ENCODE peak calls at places on chromosomes 1 and 21, in eight cellular contexts. R, V, T, F, L, Y, P and U are unnamed samples.

GRCh38 chr1:109783436-109783835 is 19.7 kb upstream of the EPS8L3 start:
- DNase-seq in Y (peak; percentile 72), T (peak; percentile 52), R (no peak), F (peak; percentile 78), L (no peak), V (peak; percentile 36), P (no peak), U (no peak)

GRCh38 chr1:211493865-211494653 is 2.1 kb upstream of the RD3 start:
- DNase-seq in Y (no peak), T (no peak), V (no peak), F (no peak), R (no peak), L (no peak), P (no peak), U (no peak)

GRCh38 chr21:28754127-28754611 is 238.5 kb downstream of the LTN1 start:
- DNase-seq in F (peak; percentile 98), L (no peak), R (no peak), Y (peak; percentile 94), T (no peak), V (peak; percentile 15), P (peak; percentile 38), U (no peak)

GRCh38 chr1:86018311-86018923 is 138.2 kb downstream of the COL24A1 start:
- DNase-seq in V (no peak), R (peak; percentile 35), F (peak; percentile 45), L (peak; percentile 19), Y (peak; percentile 44), P (no peak), T (peak; percentile 54), U (peak; percentile 31)

GRCh38 chr1:243740255-243740999 is 109.6 kb downstream of the AKT3 start:
- DNase-seq in V (no peak), F (peak; percentile 55), Y (no peak), P (no peak), R (no peak), T (no peak), L (no peak), U (no peak)

GRCh38 chr1:38994196-38994595 is 3.1 kb downstream of the AKIRIN1 start:
- DNase-seq in T (no peak), V (no peak), L (no peak), P (no peak), Y (peak; percentile 64), F (no peak), R (no peak), U (no peak)

GRCh38 chr1:96596226-96596625 is 125.4 kb upstream of the PTBP2 start:
- DNase-seq in V (peak; percentile 26), Y (peak; percentile 31), T (peak; percentile 8), L (peak; percentile 32), F (peak; percentile 59), P (no peak), R (peak; percentile 61), U (peak; percentile 41)

GRCh38 chr1:161439280-161440232 is 65.7 kb upstream of the FCGR2A start:
- DNase-seq in V (peak; percentile 25), T (no peak), R (no peak), Y (no peak), P (no peak), L (peak; percentile 25), F (peak; percentile 22), U (peak; percentile 28)

GRCh38 chr1:230144765-230145504 is 77.9 kb downstream of the GALNT2 start:
- DNase-seq in T (no peak), L (peak; percentile 49), P (no peak), F (no peak), Y (no peak), R (no peak), V (no peak), U (no peak)

GRCh38 chr1:200224315-200224714 is 185.5 kb downstream of the ZNF281 start:
- DNase-seq in V (no peak), F (no peak), T (no peak), L (no peak), R (no peak), Y (peak; percentile 21), P (no peak), U (no peak)

GRCh38 chr1:3106216-3106615 is 37.2 kb downstream of the PRDM16 start:
- DNase-seq in T (no peak), L (no peak), P (no peak), V (no peak), R (no peak), F (no peak), Y (no peak), U (no peak)

GRCh38 chr1:215539803-215540575 is 27.1 kb upstream of the KCTD3 start:
- DNase-seq in R (no peak), P (no peak), T (no peak), Y (peak; percentile 10), V (peak; percentile 76), F (peak; percentile 34), L (no peak), U (no peak)

GRCh38 chr1:89545264-89546038 is 20.8 kb downstream of the LRRC8B start:
- DNase-seq in P (no peak), F (peak; percentile 72), T (no peak), V (no peak), Y (no peak), R (no peak), L (peak; percentile 77), U (no peak)

GRCh38 chr1:242524571-242525359 is at the start of gene PLD5:
- DNase-seq in V (peak; percentile 17), P (no peak), R (peak; percentile 31), Y (no peak), F (peak; percentile 2), L (peak; percentile 41), T (no peak), U (peak; percentile 18)

GRCh38 chr1:116433283-116434257 is 60.5 kb downstream of the ATP1A1 start:
- DNase-seq in Y (peak; percentile 4), R (no peak), L (peak; percentile 67), V (no peak), F (peak; percentile 53), P (no peak), T (no peak), U (no peak)

GRCh38 chr1:62271932-62272728 is 47.1 kb downstream of the KANK4 start:
- DNase-seq in P (no peak), F (no peak), L (no peak), Y (no peak), T (no peak), R (peak; percentile 28), V (peak; percentile 16), U (no peak)

GRCh38 chr1:10724948-10725852 is 71.2 kb downstream of the CASZ1 start:
- DNase-seq in F (peak; percentile 49), L (no peak), R (no peak), P (peak; percentile 60), V (no peak), Y (peak; percentile 52), T (no peak), U (no peak)

DNA sequence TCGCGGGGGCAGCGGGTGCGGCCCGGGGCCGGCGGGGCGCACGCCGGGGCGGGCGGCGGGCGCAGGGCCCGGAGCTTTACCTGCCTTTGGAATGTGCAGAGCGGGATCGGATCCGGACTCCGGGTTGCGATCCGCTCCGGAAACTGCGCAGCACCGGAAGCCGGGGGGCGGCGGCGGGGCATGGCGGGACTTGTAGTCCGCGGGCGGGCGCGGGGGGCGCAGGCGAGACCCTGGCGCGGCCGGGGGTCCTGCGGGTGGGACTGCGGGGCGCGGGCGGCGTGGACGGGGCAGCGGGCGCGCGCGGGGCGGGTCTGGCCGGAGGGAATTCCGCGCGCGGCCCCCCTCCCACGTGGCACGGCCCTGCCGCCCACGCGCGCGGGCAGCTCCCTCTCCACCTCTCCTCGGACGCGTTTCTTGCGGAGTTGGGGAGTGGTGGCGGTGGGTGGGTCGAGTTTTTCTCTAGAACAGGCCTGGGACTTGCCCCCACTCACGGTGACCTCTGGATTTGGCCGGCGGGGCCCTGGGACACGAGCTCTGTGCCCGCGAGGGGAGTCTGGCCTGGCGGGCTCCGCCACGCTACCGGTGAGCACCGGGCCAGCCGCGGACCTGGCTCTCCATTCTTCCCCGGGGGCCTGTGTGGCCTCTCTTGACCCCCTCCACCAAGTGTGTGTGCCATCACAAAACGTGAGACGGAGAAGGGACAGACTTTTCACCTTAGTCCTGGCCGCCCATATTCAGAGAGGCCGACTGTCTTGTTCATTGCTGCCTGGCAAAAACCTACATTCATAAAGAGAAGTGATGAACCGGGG is at the start of gene PRDM15:
- DNase-seq in T (no peak), V (peak; percentile 78), P (peak; percentile 81), R (peak; percentile 84), Y (peak; percentile 81), F (peak; percentile 90), L (peak; percentile 92), U (peak; percentile 79)
- TF ChIP-seq CTCF in T (no peak), V (no peak), P (no peak), R (no peak), Y (no peak), F (no peak), L (no peak), U (no peak)

GRCh38 chr21:36879827-36880226 is 86.6 kb downstream of the HLCS start:
- DNase-seq in P (no peak), R (no peak), F (no peak), L (no peak), V (no peak), T (no peak), Y (no peak), U (no peak)
- TF ChIP-seq CTCF in P (no peak), R (no peak), F (no peak), L (no peak), V (no peak), T (no peak), Y (no peak), U (no peak)

GRCh38 chr21:40839551-40839950 is 7.4 kb downstream of the DSCAM start:
- DNase-seq in T (no peak), L (no peak), Y (no peak), P (no peak), V (no peak), F (no peak), R (no peak), U (no peak)

GRCh38 chr21:40844935-40845334 is 2.0 kb downstream of the DSCAM start:
- DNase-seq in F (no peak), T (no peak), R (no peak), L (no peak), Y (no peak), P (no peak), V (no peak), U (no peak)

GRCh38 chr21:40840441-40840840 is 6.5 kb downstream of the DSCAM start:
- DNase-seq in Y (no peak), R (no peak), P (no peak), L (no peak), F (no peak), V (no peak), T (no peak), U (no peak)

GRCh38 chr21:40842197-40842552 is 4.8 kb downstream of the DSCAM start:
- DNase-seq in V (no peak), T (no peak), P (no peak), R (no peak), F (no peak), L (no peak), Y (no peak), U (no peak)

GRCh38 chr21:40841524-40842196 is 5.3 kb downstream of the DSCAM start:
- DNase-seq in L (no peak), V (peak; percentile 17), R (peak; percentile 63), T (no peak), F (no peak), P (no peak), Y (no peak), U (peak; percentile 57)
- TF ChIP-seq CTCF in L (peak; percentile 37), V (peak; percentile 40), R (peak; percentile 21), T (peak; percentile 76), F (no peak), P (no peak), Y (no peak), U (peak; percentile 71)

DNA sequence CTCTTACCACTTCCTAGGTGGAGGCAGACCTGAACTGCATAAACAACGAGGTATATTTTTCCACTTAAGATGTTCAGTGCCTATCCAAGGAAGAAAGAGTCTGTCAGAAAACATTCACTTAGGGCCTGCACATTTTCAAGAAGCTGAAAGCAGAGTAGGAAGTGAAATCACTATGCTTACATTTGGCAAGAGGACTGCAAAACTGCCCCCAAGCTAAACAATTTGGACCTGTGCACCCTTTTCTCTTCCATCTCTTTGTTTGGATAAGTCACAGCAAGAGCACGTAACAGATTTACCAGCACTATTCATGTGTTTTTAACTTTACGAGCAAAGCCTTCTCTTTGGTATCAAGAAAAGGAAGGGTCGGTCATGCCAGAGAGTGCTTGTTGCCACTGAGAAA is 13.2 kb upstream of the BEND5 start:
- DNase-seq in F (no peak), L (no peak), V (no peak), P (no peak), T (no peak), Y (no peak), R (no peak), U (no peak)
- TF ChIP-seq CTCF in F (no peak), L (no peak), V (no peak), P (no peak), T (no peak), Y (no peak), R (no peak), U (no peak)